ENCODE peak calls at places on chromosomes 13 and 19, in eight cellular contexts. K is tibial nerve; Y is AG10803; U is amniotic stem cell; A is HT-29; G is naive thymus-derived CD4-positive, alpha-beta T cell; T is globus pallidus; E is stimulated activated CD4-positive, alpha-beta T cell treated with anti-CD3 and anti-CD28 coated beads, Interleukin-2, amount 100 ng/mL, for 24 hours. Q is an unnamed sample.

GRCh38 chr19:48896191-48896720 is 2.3 kb downstream of the TULP2 start:
- DNase-seq in G (peak; percentile 33), E (peak; percentile 41), K (peak; percentile 49), Y (peak; percentile 33), A (no peak), T (peak; percentile 22), U (no peak), Q (no peak)

GRCh38 chr13:70457474-70457873 is 349.2 kb upstream of the KLHL1 start:
- DNase-seq in Y (no peak), U (no peak), E (no peak), G (no peak), K (no peak), A (no peak), T (no peak), Q (no peak)

GRCh38 chr19:23547816-23548430 is 139.1 kb downstream of the ZNF675 start:
- DNase-seq in U (no peak), K (no peak), T (no peak), G (no peak), A (no peak), E (no peak), Y (no peak), Q (no peak)

GRCh38 chr19:48135411-48135810 is 24.8 kb upstream of the PLA2G4C start:
- DNase-seq in U (no peak), K (no peak), T (no peak), A (peak; percentile 39), Y (no peak), G (no peak), E (no peak), Q (no peak)

GRCh38 chr19:17244618-17245534 is 843 bp downstream of the NR2F6 start:
- DNase-seq in G (peak; percentile 22), K (no peak), E (no peak), T (no peak), U (no peak), A (no peak), Y (no peak), Q (no peak)

GRCh38 chr19:21321996-21322395 is 7.2 kb downstream of the ZNF708 start:
- DNase-seq in G (no peak), K (no peak), A (no peak), E (no peak), Y (peak; percentile 62), U (no peak), T (no peak), Q (no peak)

GRCh38 chr19:29528350-29528945 is 2.7 kb downstream of the VSTM2B start:
- DNase-seq in E (peak; percentile 70), U (peak; percentile 10), T (peak; percentile 81), A (no peak), Y (peak; percentile 61), K (no peak), G (peak; percentile 18), Q (peak; percentile 35)

GRCh38 chr13:97306646-97307045 is 84.5 kb downstream of the MBNL2 start:
- DNase-seq in E (no peak), G (no peak), Y (peak; percentile 58), K (no peak), T (no peak), A (no peak), U (no peak), Q (no peak)

GRCh38 chr19:28710278-28710677 is 502.7 kb downstream of the UQCRFS1 start:
- DNase-seq in Y (peak; percentile 74), K (no peak), E (no peak), A (peak; percentile 85), G (peak; percentile 38), T (peak; percentile 64), U (peak; percentile 20), Q (no peak)

GRCh38 chr19:4343845-4344713 is 717 bp downstream of the MPND start:
- DNase-seq in E (no peak), Y (no peak), G (no peak), A (no peak), U (no peak), T (no peak), K (no peak), Q (no peak)

GRCh38 chr13:48727252-48728011 is 73.7 kb downstream of the CYSLTR2 start:
- DNase-seq in T (no peak), Y (no peak), U (no peak), A (no peak), E (no peak), G (no peak), K (no peak), Q (no peak)

GRCh38 chr13:60165391-60166099 is 1.8 kb upstream of the DIAPH3 start:
- DNase-seq in G (no peak), U (no peak), K (no peak), E (no peak), A (no peak), Y (peak; percentile 12), T (no peak), Q (no peak)

GRCh38 chr13:30779608-30780007 is 44.3 kb downstream of the ALOX5AP start:
- DNase-seq in K (no peak), E (no peak), A (no peak), Y (no peak), T (no peak), U (no peak), G (no peak), Q (no peak)

GRCh38 chr13:41193469-41193868 is 900 bp downstream of the KBTBD7 start:
- DNase-seq in E (no peak), T (no peak), K (no peak), Y (no peak), A (no peak), U (no peak), G (no peak), Q (no peak)

GRCh38 chr13:79593611-79594275 is 112.8 kb downstream of the NDFIP2 start:
- DNase-seq in E (no peak), Y (peak; percentile 59), A (no peak), K (no peak), G (no peak), T (no peak), U (no peak), Q (no peak)

GRCh38 chr19:33284146-33284643 is 18.1 kb downstream of the CEBPA start:
- DNase-seq in K (no peak), G (no peak), E (no peak), U (no peak), A (no peak), Y (no peak), T (no peak), Q (no peak)

GRCh38 chr19:14112051-14112808 is 5.3 kb downstream of the PRKACA start:
- DNase-seq in E (no peak), U (no peak), T (no peak), Y (no peak), K (no peak), A (no peak), G (no peak), Q (no peak)

GRCh38 chr19:4910594-4911273 is 1.4 kb downstream of the UHRF1 start:
- DNase-seq in T (peak; percentile 58), A (peak; percentile 40), Y (peak; percentile 70), E (peak; percentile 28), G (no peak), K (no peak), U (peak; percentile 41), Q (peak; percentile 54)

GRCh38 chr13:45007823-45008222 is 18.5 kb downstream of the GPALPP1 start:
- DNase-seq in A (no peak), E (no peak), T (no peak), Y (no peak), G (no peak), U (no peak), K (no peak), Q (no peak)

GRCh38 chr19:3612901-3613741 is 6.4 kb upstream of the TBXA2R start:
- DNase-seq in U (no peak), T (no peak), K (no peak), A (no peak), E (no peak), G (no peak), Y (no peak), Q (no peak)

GRCh38 chr19:3975144-3975543 is 4.2 kb upstream of the DAPK3 start:
- DNase-seq in G (no peak), K (no peak), E (no peak), A (no peak), Y (no peak), T (no peak), U (no peak), Q (no peak)

GRCh38 chr13:33228645-33229445 is 56.7 kb downstream of the STARD13 start:
- DNase-seq in G (peak; percentile 37), Y (peak; percentile 82), T (peak; percentile 73), K (no peak), U (no peak), A (peak; percentile 83), E (no peak), Q (peak; percentile 55)

GRCh38 chr13:50415428-50415827 is 400.2 kb downstream of the KCNRG start:
- DNase-seq in K (no peak), A (no peak), T (no peak), G (no peak), Y (no peak), E (no peak), U (no peak), Q (no peak)

GRCh38 chr19:51468545-51468920 is 9.8 kb upstream of the CEACAM18 start:
- DNase-seq in T (no peak), U (no peak), A (no peak), G (no peak), E (no peak), K (no peak), Y (no peak), Q (no peak)

GRCh38 chr13:50389726-50390125 is 374.5 kb downstream of the KCNRG start:
- DNase-seq in G (no peak), E (no peak), Y (no peak), K (no peak), U (no peak), T (no peak), A (no peak), Q (no peak)

GRCh38 chr19:41501854-41502253 is 58.9 kb downstream of the ERICH4 start:
- DNase-seq in A (no peak), K (no peak), G (no peak), T (no peak), E (no peak), Y (no peak), U (no peak), Q (no peak)

Q was measured in SW 1271.